ENCODE peak calls at places on chromosomes 2 and 18, in four cellular contexts. One of them, this sample, is unnamed. For H3K4me1, the result is how much of the 10 kb centered on the place peaks cover.

GRCh38 chr2:194087569-194087968 is 1569.5 kb upstream of the SLC39A10 start:
- DNase-seq in K562: no peak
- DNase-seq in left ventricle myocardium inferior: no peak
- DNase-seq in neuronal stem cell: no peak
- DNase-seq in this sample: no peak

GRCh38 chr2:226023383-226023782 is 623.9 kb downstream of the NYAP2 start:
- DNase-seq in K562: no peak
- DNase-seq in left ventricle myocardium inferior: no peak
- DNase-seq in neuronal stem cell: no peak
- DNase-seq in this sample: no peak

GRCh38 chr18:26771524-26771923 is 94.0 kb downstream of the AQP4 start:
- DNase-seq in K562: no peak
- DNase-seq in left ventricle myocardium inferior: no peak
- DNase-seq in neuronal stem cell: no peak
- DNase-seq in this sample: no peak

GRCh38 chr2:215660687-215661086 is 224.8 kb upstream of the FN1 start:
- DNase-seq in K562: no peak
- DNase-seq in left ventricle myocardium inferior: no peak
- DNase-seq in neuronal stem cell: no peak
- DNase-seq in this sample: no peak

GRCh38 chr2:28981016-28981441 is at the start of gene TOGARAM2:
- DNase-seq in K562: no peak
- DNase-seq in left ventricle myocardium inferior: peak
- DNase-seq in neuronal stem cell: no peak
- DNase-seq in this sample: no peak

GRCh38 chr18:77101410-77102245 is 31.0 kb downstream of the MBP start:
- DNase-seq in K562: no peak
- DNase-seq in left ventricle myocardium inferior: peak
- DNase-seq in neuronal stem cell: no peak
- DNase-seq in this sample: peak

GRCh38 chr2:226631671-226632070 is 167.9 kb downstream of the IRS1 start:
- DNase-seq in K562: no peak
- DNase-seq in left ventricle myocardium inferior: no peak
- DNase-seq in neuronal stem cell: no peak
- DNase-seq in this sample: no peak

GRCh38 chr2:104597942-104598341 is 256.0 kb upstream of the POU3F3 start:
- DNase-seq in K562: no peak
- DNase-seq in left ventricle myocardium inferior: no peak
- DNase-seq in neuronal stem cell: no peak
- DNase-seq in this sample: no peak

GRCh38 chr2:232928564-232929302 is 58.7 kb downstream of the SNORC start:
- DNase-seq in K562: no peak
- DNase-seq in left ventricle myocardium inferior: no peak
- DNase-seq in neuronal stem cell: peak
- DNase-seq in this sample: no peak

GRCh38 chr2:46173030-46173429 is 124.2 kb upstream of the EPAS1 start:
- DNase-seq in K562: no peak
- DNase-seq in left ventricle myocardium inferior: no peak
- DNase-seq in neuronal stem cell: no peak
- DNase-seq in this sample: no peak

GRCh38 chr2:174300114-174300513 is 34.6 kb upstream of the SP9 start:
- DNase-seq in K562: no peak
- DNase-seq in left ventricle myocardium inferior: no peak
- DNase-seq in neuronal stem cell: no peak
- DNase-seq in this sample: no peak

GRCh38 chr2:189153608-189154007 is 26.0 kb downstream of the COL5A2 start:
- DNase-seq in K562: no peak
- DNase-seq in left ventricle myocardium inferior: no peak
- DNase-seq in neuronal stem cell: no peak
- DNase-seq in this sample: no peak

GRCh38 chr2:224442092-224442999 is 40.4 kb upstream of the FAM124B start:
- DNase-seq in K562: no peak
- DNase-seq in left ventricle myocardium inferior: no peak
- DNase-seq in neuronal stem cell: no peak
- DNase-seq in this sample: no peak

GRCh38 chr2:111119847-111120252 is 864 bp upstream of the BCL2L11 start:
- DNase-seq in K562: no peak
- DNase-seq in left ventricle myocardium inferior: peak
- DNase-seq in neuronal stem cell: peak
- DNase-seq in this sample: no peak
- H3K4me1 ChIP-seq in K562: under half
- H3K4me1 ChIP-seq in left ventricle myocardium inferior: half or more
- H3K4me1 ChIP-seq in neuronal stem cell: under half
- H3K4me1 ChIP-seq in this sample: under half

GRCh38 chr2:6425037-6425436 is 440.7 kb downstream of the CMPK2 start:
- DNase-seq in K562: no peak
- DNase-seq in left ventricle myocardium inferior: no peak
- DNase-seq in neuronal stem cell: no peak
- DNase-seq in this sample: no peak

GRCh38 chr2:6434396-6434795 is 431.3 kb downstream of the CMPK2 start:
- DNase-seq in K562: no peak
- DNase-seq in left ventricle myocardium inferior: no peak
- DNase-seq in neuronal stem cell: no peak
- DNase-seq in this sample: no peak

GRCh38 chr2:6423944-6424343 is 441.8 kb downstream of the CMPK2 start:
- DNase-seq in K562: no peak
- DNase-seq in left ventricle myocardium inferior: no peak
- DNase-seq in neuronal stem cell: no peak
- DNase-seq in this sample: no peak

GRCh38 chr2:6429210-6429986 is 436.3 kb downstream of the CMPK2 start:
- DNase-seq in K562: no peak
- DNase-seq in left ventricle myocardium inferior: no peak
- DNase-seq in neuronal stem cell: no peak
- DNase-seq in this sample: no peak
- H3K27ac ChIP-seq in K562: no peak
- H3K27ac ChIP-seq in left ventricle myocardium inferior: no peak
- H3K27ac ChIP-seq in neuronal stem cell: no peak
- H3K27ac ChIP-seq in this sample: no peak

DNA sequence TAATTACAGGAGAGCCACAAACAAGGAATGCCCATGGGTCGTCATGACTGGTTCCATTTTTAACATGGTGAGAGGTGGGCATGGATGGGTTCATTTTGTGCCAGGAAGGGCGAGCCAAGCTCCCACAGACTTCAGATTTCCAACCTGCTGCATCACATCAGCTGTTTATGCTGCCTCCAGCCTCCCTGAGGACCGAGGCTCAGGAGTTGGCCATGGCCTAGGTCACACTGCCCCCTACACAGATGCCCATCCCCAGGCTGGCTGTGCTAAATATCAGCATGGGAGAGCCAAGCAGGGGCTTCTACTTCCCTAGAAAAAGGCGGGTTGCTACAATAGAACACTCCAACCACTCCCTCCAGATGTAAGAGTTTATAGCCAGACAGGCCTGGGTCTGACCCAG is 416.0 kb upstream of the ID2 start:
- DNase-seq in K562: no peak
- DNase-seq in left ventricle myocardium inferior: no peak
- DNase-seq in neuronal stem cell: no peak
- DNase-seq in this sample: no peak
- H3K4me1 ChIP-seq in K562: under half
- H3K4me1 ChIP-seq in left ventricle myocardium inferior: under half
- H3K4me1 ChIP-seq in neuronal stem cell: under half
- H3K4me1 ChIP-seq in this sample: under half

GRCh38 chr2:178328037-178328436 is 122.9 kb downstream of the PRKRA start:
- DNase-seq in K562: no peak
- DNase-seq in left ventricle myocardium inferior: no peak
- DNase-seq in neuronal stem cell: no peak
- DNase-seq in this sample: no peak

GRCh38 chr2:178324072-178324471 is 126.9 kb downstream of the PRKRA start:
- DNase-seq in K562: no peak
- DNase-seq in left ventricle myocardium inferior: no peak
- DNase-seq in neuronal stem cell: no peak
- DNase-seq in this sample: no peak

GRCh38 chr2:178330175-178331021 is 120.6 kb downstream of the PRKRA start:
- DNase-seq in K562: no peak
- DNase-seq in left ventricle myocardium inferior: no peak
- DNase-seq in neuronal stem cell: no peak
- DNase-seq in this sample: no peak

GRCh38 chr2:178325268-178325667 is 125.7 kb downstream of the PRKRA start:
- DNase-seq in K562: no peak
- DNase-seq in left ventricle myocardium inferior: no peak
- DNase-seq in neuronal stem cell: no peak
- DNase-seq in this sample: no peak

DNA sequence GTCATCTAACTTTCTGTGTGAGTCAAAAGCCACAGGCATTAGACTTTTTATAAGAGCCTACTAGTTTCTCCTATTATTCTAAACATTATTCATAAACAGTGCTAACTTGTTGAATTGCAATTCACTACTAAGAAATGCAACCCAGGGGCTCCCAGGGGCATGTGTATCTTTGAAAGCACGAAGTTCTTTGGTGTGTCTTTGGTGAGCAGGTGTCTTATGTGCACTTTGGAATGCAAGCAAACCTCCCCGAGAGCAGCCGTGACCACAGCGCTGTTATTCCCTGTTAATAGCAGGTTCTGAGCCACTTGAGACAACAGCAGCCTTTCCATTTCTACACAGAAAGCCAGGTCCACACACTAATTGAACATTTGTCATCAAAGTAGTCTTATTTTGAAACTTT is 123.5 kb downstream of the PRKRA start:
- DNase-seq in K562: no peak
- DNase-seq in left ventricle myocardium inferior: no peak
- DNase-seq in neuronal stem cell: no peak
- DNase-seq in this sample: no peak
- H3K27ac ChIP-seq in K562: no peak
- H3K27ac ChIP-seq in left ventricle myocardium inferior: no peak
- H3K27ac ChIP-seq in neuronal stem cell: no peak
- H3K27ac ChIP-seq in this sample: no peak

GRCh38 chr18:28040216-28040615 is 136.7 kb downstream of the CDH2 start:
- DNase-seq in K562: no peak
- DNase-seq in left ventricle myocardium inferior: no peak
- DNase-seq in neuronal stem cell: no peak
- DNase-seq in this sample: no peak
- H3K4me1 ChIP-seq in K562: under half
- H3K4me1 ChIP-seq in left ventricle myocardium inferior: half or more
- H3K4me1 ChIP-seq in neuronal stem cell: half or more
- H3K4me1 ChIP-seq in this sample: under half

DNA sequence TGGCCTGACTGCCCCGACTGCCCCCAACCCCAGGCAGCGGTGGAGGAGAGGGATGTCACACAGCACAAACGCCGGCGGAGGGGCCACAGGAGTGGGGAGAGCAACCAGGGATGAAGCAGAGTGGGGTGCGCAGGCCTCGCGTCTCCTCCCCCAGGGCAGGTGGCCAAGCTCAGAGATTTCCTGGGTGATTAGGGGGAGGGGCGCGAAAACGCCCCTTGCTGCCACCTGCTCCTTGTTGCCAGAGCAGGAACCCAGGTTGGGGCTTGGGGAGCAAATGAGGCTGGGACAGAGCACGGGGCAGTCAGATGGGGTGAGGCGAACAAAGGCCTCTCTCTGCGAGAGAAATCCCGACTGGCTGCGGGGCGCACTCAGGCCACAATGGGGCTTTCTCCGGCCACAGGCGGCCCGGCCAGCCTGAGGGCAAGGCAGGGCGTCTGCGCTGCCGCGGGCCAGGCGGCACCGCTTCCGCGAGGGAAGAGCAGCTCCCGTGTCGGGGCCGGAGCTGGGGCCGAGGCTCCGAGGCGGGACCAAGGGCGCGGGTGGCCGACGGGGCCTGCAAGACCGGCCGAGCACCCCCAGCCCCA is 11.5 kb downstream of the TEX44 start:
- DNase-seq in K562: peak
- DNase-seq in left ventricle myocardium inferior: peak
- DNase-seq in neuronal stem cell: no peak
- DNase-seq in this sample: no peak
- H3K27ac ChIP-seq in K562: no peak
- H3K27ac ChIP-seq in left ventricle myocardium inferior: peak
- H3K27ac ChIP-seq in neuronal stem cell: peak
- H3K27ac ChIP-seq in this sample: peak

GRCh38 chr18:1047406-1047805 is 142.7 kb downstream of the ADCYAP1 start:
- DNase-seq in K562: no peak
- DNase-seq in left ventricle myocardium inferior: no peak
- DNase-seq in neuronal stem cell: no peak
- DNase-seq in this sample: no peak
- H3K4me1 ChIP-seq in K562: under half
- H3K4me1 ChIP-seq in left ventricle myocardium inferior: under half
- H3K4me1 ChIP-seq in neuronal stem cell: under half
- H3K4me1 ChIP-seq in this sample: under half

GRCh38 chr18:9790261-9790660 is 82.2 kb downstream of the RAB31 start:
- DNase-seq in K562: no peak
- DNase-seq in left ventricle myocardium inferior: no peak
- DNase-seq in neuronal stem cell: no peak
- DNase-seq in this sample: no peak

GRCh38 chr18:9787126-9787525 is 79.0 kb downstream of the RAB31 start:
- DNase-seq in K562: no peak
- DNase-seq in left ventricle myocardium inferior: no peak
- DNase-seq in neuronal stem cell: no peak
- DNase-seq in this sample: no peak

GRCh38 chr18:9787716-9788115 is 79.6 kb downstream of the RAB31 start:
- DNase-seq in K562: no peak
- DNase-seq in left ventricle myocardium inferior: no peak
- DNase-seq in neuronal stem cell: no peak
- DNase-seq in this sample: no peak

GRCh38 chr18:9788860-9789259 is 80.8 kb downstream of the RAB31 start:
- DNase-seq in K562: no peak
- DNase-seq in left ventricle myocardium inferior: no peak
- DNase-seq in neuronal stem cell: no peak
- DNase-seq in this sample: no peak

DNA sequence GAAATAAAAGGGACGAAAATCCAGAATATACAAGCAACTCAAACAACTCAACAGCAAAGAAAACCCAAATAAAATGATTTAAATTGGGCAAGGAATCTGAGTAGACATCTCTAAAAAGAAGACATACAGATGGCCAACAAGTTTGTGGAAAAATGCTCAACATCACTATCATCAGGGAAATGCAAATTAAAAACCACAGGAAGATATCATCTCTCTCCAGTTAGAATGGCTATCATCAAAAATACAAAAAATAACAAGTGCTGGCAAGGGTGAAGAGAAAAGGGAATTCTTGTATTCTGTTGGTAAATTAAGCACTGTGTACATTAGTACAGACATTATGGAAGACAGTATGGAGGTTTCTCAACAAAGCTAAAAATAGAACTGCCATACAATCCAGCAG is 80.0 kb downstream of the RAB31 start:
- DNase-seq in K562: no peak
- DNase-seq in left ventricle myocardium inferior: no peak
- DNase-seq in neuronal stem cell: no peak
- DNase-seq in this sample: no peak
- H3K27ac ChIP-seq in K562: no peak
- H3K27ac ChIP-seq in left ventricle myocardium inferior: no peak
- H3K27ac ChIP-seq in neuronal stem cell: no peak
- H3K27ac ChIP-seq in this sample: no peak